ENCODE peak calls at places on chromosome 14, in five cellular contexts. Q, D, X, P and V are unnamed samples. For H3K27me3, the result is how much of the 10 kb centered on the place peaks cover.

GRCh38 chr14:56244138-56244789 is 126.1 kb downstream of the PELI2 start:
- DNase-seq in Q (no peak), D (no peak), X (no peak), P (no peak), V (no peak)

GRCh38 chr14:73047808-73048207 is 10.5 kb upstream of the RBM25 start:
- DNase-seq in Q (no peak), D (no peak), X (no peak), P (no peak), V (no peak)

GRCh38 chr14:29061702-29062101 is 295.1 kb downstream of the FOXG1 start:
- DNase-seq in Q (no peak), D (no peak), X (no peak), P (no peak), V (no peak)

GRCh38 chr14:50425816-50426215 is 29.1 kb upstream of the CDKL1 start:
- DNase-seq in Q (no peak), D (no peak), X (no peak), P (no peak), V (no peak)

GRCh38 chr14:36666416-36667206 is 5.0 kb downstream of the PAX9 start:
- DNase-seq in Q (no peak), D (no peak), X (no peak), P (peak), V (no peak)

GRCh38 chr14:23159516-23159915 is 23.9 kb downstream of the SLC7A8 start:
- DNase-seq in Q (no peak), D (no peak), X (no peak), P (no peak), V (no peak)

GRCh38 chr14:23629831-23630396 is 6.2 kb upstream of the DHRS2 start:
- DNase-seq in Q (no peak), D (no peak), X (no peak), P (no peak), V (no peak)

GRCh38 chr14:53183611-53184010 is 30.5 kb upstream of the DDHD1 start:
- DNase-seq in Q (no peak), D (no peak), X (no peak), P (no peak), V (no peak)

GRCh38 chr14:85471156-85471555 is 58.8 kb upstream of the FLRT2 start:
- DNase-seq in Q (no peak), D (no peak), X (no peak), P (no peak), V (no peak)

GRCh38 chr14:40985584-40985983 is 621.1 kb upstream of the LRFN5 start:
- DNase-seq in Q (no peak), D (no peak), X (no peak), P (no peak), V (no peak)

GRCh38 chr14:54147285-54147684 is 190.7 kb upstream of the BMP4 start:
- DNase-seq in Q (no peak), D (no peak), X (no peak), P (no peak), V (no peak)

GRCh38 chr14:79074501-79074900 is 904.3 kb downstream of the NRXN3 start:
- DNase-seq in Q (no peak), D (no peak), X (no peak), P (no peak), V (no peak)

GRCh38 chr14:21385170-21385904 is 1.5 kb upstream of the SUPT16H start:
- DNase-seq in Q (no peak), D (no peak), X (no peak), P (no peak), V (no peak)

GRCh38 chr14:24435998-24436354 is 6.2 kb downstream of the KHNYN start:
- DNase-seq in Q (no peak), D (no peak), X (no peak), P (no peak), V (no peak)

GRCh38 chr14:37792124-37792523 is 196.7 kb downstream of the TTC6 start:
- DNase-seq in Q (no peak), D (no peak), X (no peak), P (no peak), V (no peak)

GRCh38 chr14:29716150-29716549 is 211.5 kb downstream of the PRKD1 start:
- DNase-seq in Q (no peak), D (no peak), X (no peak), P (no peak), V (no peak)

GRCh38 chr14:71320734-71321555 is 413.7 kb downstream of the PCNX1 start:
- DNase-seq in Q (peak), D (no peak), X (no peak), P (peak), V (no peak)

GRCh38 chr14:105499256-105500035 is 8.4 kb downstream of the TEDC1 start:
- DNase-seq in Q (no peak), D (no peak), X (no peak), P (no peak), V (peak)

GRCh38 chr14:104708606-104709268 is 15.3 kb upstream of the ADSS1 start:
- DNase-seq in Q (peak), D (peak), X (no peak), P (peak), V (peak)

GRCh38 chr14:79256311-79256879 is 954.9 kb downstream of the DIO2 start:
- DNase-seq in Q (no peak), D (no peak), X (no peak), P (peak), V (no peak)

GRCh38 chr14:75432406-75432805 is 4.6 kb downstream of the JDP2 start:
- DNase-seq in Q (no peak), D (no peak), X (no peak), P (no peak), V (no peak)

GRCh38 chr14:104343690-104344640 is 205.6 kb downstream of the KIF26A start:
- DNase-seq in Q (no peak), D (no peak), X (no peak), P (peak), V (no peak)

GRCh38 chr14:103520269-103520656 is 2.4 kb downstream of the CKB start:
- DNase-seq in Q (no peak), D (no peak), X (no peak), P (no peak), V (no peak)

GRCh38 chr14:77965919-77966435 is 166.1 kb downstream of the ADCK1 start:
- DNase-seq in Q (peak), D (peak), X (peak), P (peak), V (peak)

GRCh38 chr14:55624913-55625312 is 44.9 kb downstream of the KTN1 start:
- DNase-seq in Q (no peak), D (no peak), X (no peak), P (no peak), V (no peak)

GRCh38 chr14:30283822-30284446 is 275.0 kb upstream of the G2E3 start:
- DNase-seq in Q (peak), D (peak), X (no peak), P (peak), V (peak)

GRCh38 chr14:106556665-106557289 is 1030.4 kb downstream of the TMEM121 start:
- DNase-seq in Q (peak), D (no peak), X (no peak), P (peak), V (peak)

GRCh38 chr14:85531594-85532391 is 1.8 kb downstream of the FLRT2 start:
- DNase-seq in Q (no peak), D (no peak), X (no peak), P (peak), V (no peak)

GRCh38 chr14:80850197-80850814 is 91.2 kb downstream of the CEP128 start:
- DNase-seq in Q (peak), D (no peak), X (no peak), P (peak), V (peak)

GRCh38 chr14:74504874-74505617 is 11.5 kb downstream of the ISCA2 start:
- DNase-seq in Q (no peak), D (no peak), X (no peak), P (no peak), V (no peak)

GRCh38 chr14:69183735-69184134 is 7.6 kb upstream of the EXD2 start:
- DNase-seq in Q (no peak), D (peak), X (no peak), P (peak), V (peak)

GRCh38 chr14:39614292-39614923 is 182.2 kb upstream of the FBXO33 start:
- DNase-seq in Q (no peak), D (no peak), X (no peak), P (no peak), V (peak)

GRCh38 chr14:76715102-76715926 is 46.0 kb upstream of the VASH1 start:
- DNase-seq in Q (peak), D (no peak), X (no peak), P (no peak), V (no peak)

GRCh38 chr14:66039495-66039894 is 446.7 kb upstream of the CCDC196 start:
- DNase-seq in Q (no peak), D (no peak), X (no peak), P (no peak), V (no peak)

GRCh38 chr14:96538663-96539317 is 36.6 kb downstream of the PAPOLA start:
- DNase-seq in Q (no peak), D (no peak), X (no peak), P (no peak), V (peak)

GRCh38 chr14:85003805-85004204 is 526.1 kb upstream of the FLRT2 start:
- DNase-seq in Q (no peak), D (no peak), X (no peak), P (no peak), V (no peak)

GRCh38 chr14:104435147-104436046 is 144.2 kb upstream of the C14orf180 start:
- DNase-seq in Q (no peak), D (no peak), X (no peak), P (no peak), V (no peak)

DNA sequence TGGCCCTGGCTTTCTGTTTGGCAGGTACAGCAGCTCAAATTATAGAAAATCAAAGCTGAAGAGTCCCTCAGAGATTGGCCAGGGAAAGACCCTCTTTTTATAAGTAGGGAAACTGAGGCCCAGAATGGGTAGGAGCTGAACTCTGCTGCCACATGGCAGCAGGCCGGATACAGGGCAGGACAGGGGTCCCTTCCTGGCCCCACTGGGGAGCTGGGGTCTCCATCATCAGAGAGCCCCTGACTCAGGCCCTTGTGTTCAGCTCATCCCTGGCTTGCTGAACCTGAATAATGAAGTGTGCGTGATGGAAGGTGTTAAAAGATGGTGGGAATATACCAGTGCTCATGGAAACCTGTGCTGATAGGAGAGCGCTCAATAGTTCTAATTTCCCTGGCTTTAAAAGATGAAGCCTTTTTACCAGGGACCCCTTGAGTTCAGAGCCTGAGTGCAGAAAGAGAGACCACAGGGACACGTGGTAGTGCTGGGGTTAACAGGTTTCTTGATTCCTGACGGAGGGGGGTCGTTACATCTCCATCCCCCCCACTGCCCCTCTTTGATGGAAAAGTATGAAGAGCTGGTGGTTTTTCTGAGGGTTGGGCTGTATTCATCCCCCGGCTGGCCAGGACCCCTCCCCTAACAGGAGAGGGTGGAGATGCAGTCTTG is 4.4 kb downstream of the DLK1 start:
- DNase-seq in Q (no peak), D (no peak), X (no peak), P (no peak), V (no peak)
- H3K27me3 ChIP-seq in Q (under half), D (under half), X (under half), P (under half), V (under half)

GRCh38 chr14:94314890-94315289 is 8.2 kb downstream of the SERPINA6 start:
- DNase-seq in Q (no peak), D (no peak), X (no peak), P (no peak), V (no peak)

GRCh38 chr14:94316692-94317091 is 6.4 kb downstream of the SERPINA6 start:
- DNase-seq in Q (no peak), D (no peak), X (no peak), P (no peak), V (no peak)

GRCh38 chr14:94320243-94320642 is 2.9 kb downstream of the SERPINA6 start:
- DNase-seq in Q (no peak), D (no peak), X (no peak), P (peak), V (peak)

GRCh38 chr14:94313991-94314655 is 9.0 kb downstream of the SERPINA6 start:
- DNase-seq in Q (no peak), D (no peak), X (no peak), P (no peak), V (no peak)

DNA sequence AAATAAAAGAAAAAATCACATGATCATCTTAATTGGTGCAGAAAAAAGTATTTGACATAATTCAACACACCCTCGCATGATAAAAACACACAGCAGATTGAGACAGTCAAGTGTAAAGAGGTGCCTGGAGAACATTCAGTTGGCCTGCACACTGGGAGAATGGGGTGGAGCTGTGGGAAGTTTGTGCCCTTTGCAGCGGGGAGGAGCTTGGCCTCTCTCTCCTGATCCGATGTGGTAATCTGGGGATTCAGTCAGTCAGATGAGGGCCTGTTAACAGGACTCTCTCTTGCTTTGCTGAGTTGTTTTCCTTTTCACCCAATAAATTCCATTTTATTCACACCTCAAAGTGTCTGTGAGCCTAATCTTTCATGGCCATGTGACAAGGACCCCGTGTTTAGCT is 5.9 kb downstream of the SERPINA6 start:
- DNase-seq in Q (no peak), D (no peak), X (no peak), P (no peak), V (peak)
- TF ChIP-seq CREB1 in Q (no peak), D (no peak), X (no peak), P (no peak), V (no peak)

GRCh38 chr14:94775875-94776217 is 5.9 kb upstream of the GSC start:
- DNase-seq in Q (no peak), D (no peak), X (no peak), P (no peak), V (no peak)
- H3K27me3 ChIP-seq in Q (under half), D (half or more), X (under half), P (half or more), V (half or more)

DNA sequence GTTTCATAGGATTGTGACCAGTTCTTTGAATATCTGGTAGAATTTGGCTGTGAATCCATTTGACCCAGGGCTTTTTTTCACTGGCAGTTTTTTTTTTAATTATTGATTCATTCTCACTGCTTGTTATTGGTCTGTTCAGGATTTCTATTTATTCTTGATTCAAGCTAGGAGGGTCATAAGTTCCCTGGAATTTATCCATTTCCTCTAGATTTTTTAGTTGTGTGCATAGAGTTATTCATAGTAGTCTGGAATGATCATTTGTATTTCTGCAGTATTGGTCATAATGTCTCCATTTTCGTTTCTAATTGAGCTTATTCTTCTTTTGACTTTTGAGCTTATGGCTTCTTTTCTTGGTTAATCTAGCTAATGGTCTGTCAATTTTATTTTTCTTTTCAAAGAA is 291.6 kb downstream of the AKAP6 start:
- DNase-seq in Q (no peak), D (no peak), X (no peak), P (no peak), V (no peak)
- TF ChIP-seq CREB1 in Q (no peak), D (no peak), X (no peak), P (no peak), V (no peak)

GRCh38 chr14:100567877-100568163 is 19.4 kb downstream of the BEGAIN start:
- DNase-seq in Q (no peak), D (no peak), X (no peak), P (no peak), V (no peak)
- H3K27me3 ChIP-seq in Q (under half), D (under half), X (under half), P (under half), V (under half)

DNA sequence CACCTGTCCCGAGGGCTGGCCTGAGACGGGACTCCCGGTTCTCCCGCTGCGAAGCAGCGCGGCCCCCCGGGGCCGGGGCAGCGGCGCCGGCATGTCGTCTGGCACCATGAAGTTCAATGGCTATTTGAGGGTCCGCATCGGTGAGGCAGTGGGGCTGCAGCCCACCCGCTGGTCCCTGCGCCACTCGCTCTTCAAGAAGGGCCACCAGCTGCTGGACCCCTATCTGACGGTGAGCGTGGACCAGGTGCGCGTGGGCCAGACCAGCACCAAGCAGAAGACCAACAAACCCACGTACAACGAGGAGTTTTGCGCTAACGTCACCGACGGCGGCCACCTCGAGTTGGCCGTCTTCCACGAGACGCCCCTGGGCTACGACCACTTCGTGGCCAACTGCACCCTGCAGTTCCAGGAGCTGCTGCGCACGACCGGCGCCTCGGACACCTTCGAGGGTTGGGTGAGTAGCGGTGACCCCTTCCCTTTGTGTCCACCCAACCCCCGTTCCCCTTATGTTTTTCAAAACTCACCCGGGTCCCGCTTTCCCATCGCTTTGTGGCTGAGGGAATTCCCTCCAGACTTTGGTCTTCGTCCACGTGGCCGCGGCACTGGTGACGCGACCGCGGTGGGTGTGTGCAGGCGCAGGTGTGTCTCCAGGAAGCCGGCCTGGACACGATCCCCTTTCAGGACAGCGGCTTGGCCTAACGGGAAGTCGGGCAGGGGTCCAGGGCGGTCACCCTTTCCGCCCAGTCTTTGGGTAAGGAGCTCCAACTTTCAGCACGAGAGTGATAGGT is 826 bp downstream of the PRKCH start:
- DNase-seq in Q (no peak), D (no peak), X (no peak), P (peak), V (no peak)
- TF ChIP-seq CREB1 in Q (no peak), D (peak), X (no peak), P (no peak), V (no peak)

GRCh38 chr14:51653096-51653814 is 1.5 kb downstream of the FRMD6 start:
- DNase-seq in Q (no peak), D (no peak), X (no peak), P (peak), V (no peak)
- H3K27me3 ChIP-seq in Q (under half), D (under half), X (under half), P (under half), V (under half)

DNA sequence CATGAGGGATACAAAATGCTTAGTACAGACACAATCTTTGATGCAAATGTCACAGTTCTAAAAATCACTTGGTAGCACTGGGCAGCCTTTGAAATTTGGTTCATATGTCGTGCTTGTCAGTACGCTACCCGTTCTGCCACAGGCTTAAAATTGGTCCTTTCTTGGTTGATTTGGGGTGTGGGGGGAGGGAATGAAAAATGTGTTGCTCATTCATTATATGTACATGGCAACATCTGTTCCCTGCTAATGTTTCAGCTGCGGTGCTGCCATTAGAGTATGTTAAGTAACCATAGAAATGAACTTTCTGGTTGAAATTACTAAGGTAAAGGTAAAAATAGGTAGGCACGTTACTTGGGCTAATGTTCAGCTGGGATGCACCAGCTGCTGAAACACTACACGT is 155.4 kb upstream of the ARHGAP5 start:
- DNase-seq in Q (no peak), D (no peak), X (no peak), P (no peak), V (no peak)
- TF ChIP-seq CREB1 in Q (no peak), D (no peak), X (no peak), P (no peak), V (no peak)

GRCh38 chr14:92323916-92324818 is 1.2 kb downstream of the SLC24A4 start:
- DNase-seq in Q (no peak), D (no peak), X (no peak), P (peak), V (no peak)

GRCh38 chr14:92325835-92326234 is 2.9 kb downstream of the SLC24A4 start:
- DNase-seq in Q (no peak), D (no peak), X (no peak), P (no peak), V (no peak)

GRCh38 chr14:92323031-92323915 is at the start of gene SLC24A4:
- DNase-seq in Q (no peak), D (no peak), X (no peak), P (peak), V (no peak)

GRCh38 chr14:92322516-92322915 is 449 bp upstream of the SLC24A4 start:
- DNase-seq in Q (no peak), D (no peak), X (no peak), P (peak), V (no peak)

GRCh38 chr14:92321701-92322100 is 1.3 kb upstream of the SLC24A4 start:
- DNase-seq in Q (no peak), D (no peak), X (no peak), P (no peak), V (no peak)
- H3K27me3 ChIP-seq in Q (under half), D (half or more), X (under half), P (half or more), V (half or more)